ENCODE peak calls at places on chromosomes 12 and 14, in five cellular contexts. K is IMR-90, S is A549, E is K562, P is HepG2. O is an unnamed sample.

GRCh38 chr12:64450711-64451486 is 1.0 kb upstream of the TBK1 start:
- DNase-seq in K (peak), S (no peak), E (no peak), P (peak), O (no peak)

GRCh38 chr12:126218697-126219096 is 1153.5 kb downstream of the AACS start:
- DNase-seq in K (no peak), S (no peak), E (no peak), P (no peak), O (no peak)

GRCh38 chr12:89882051-89882450 is 173.4 kb upstream of the ATP2B1 start:
- DNase-seq in K (peak), S (no peak), E (no peak), P (no peak), O (no peak)

GRCh38 chr12:126953365-126953889 is 1313.5 kb upstream of the TMEM132C start:
- DNase-seq in K (no peak), S (no peak), E (no peak), P (no peak), O (no peak)

GRCh38 chr14:96565811-96566210 is 63.6 kb downstream of the PAPOLA start:
- DNase-seq in K (no peak), S (no peak), E (no peak), P (no peak), O (no peak)

GRCh38 chr12:22459872-22460490 is 84.4 kb downstream of the C2CD5 start:
- DNase-seq in K (peak), S (peak), E (peak), P (peak), O (peak)

GRCh38 chr14:89721991-89722390 is 232.5 kb downstream of the EFCAB11 start:
- DNase-seq in K (no peak), S (no peak), E (no peak), P (no peak), O (no peak)

GRCh38 chr14:103909531-103910261 is 18.6 kb upstream of the TDRD9 start:
- DNase-seq in K (no peak), S (no peak), E (no peak), P (no peak), O (no peak)

GRCh38 chr12:56542164-56542563 is 20.5 kb downstream of the RBMS2 start:
- DNase-seq in K (no peak), S (no peak), E (no peak), P (no peak), O (no peak)

GRCh38 chr14:63852817-63853730 is at the start of gene SYNE2:
- DNase-seq in K (peak), S (peak), E (peak), P (peak), O (no peak)
- TF ChIP-seq CEBPB in K (no peak), S (no peak), E (no peak), P (no peak), O (no peak)

GRCh38 chr14:100466111-100466856 is 120.9 kb downstream of the BEGAIN start:
- DNase-seq in K (no peak), S (no peak), E (no peak), P (no peak), O (no peak)
- TF ChIP-seq CEBPB in K (no peak), S (no peak), E (no peak), P (no peak), O (no peak)

DNA sequence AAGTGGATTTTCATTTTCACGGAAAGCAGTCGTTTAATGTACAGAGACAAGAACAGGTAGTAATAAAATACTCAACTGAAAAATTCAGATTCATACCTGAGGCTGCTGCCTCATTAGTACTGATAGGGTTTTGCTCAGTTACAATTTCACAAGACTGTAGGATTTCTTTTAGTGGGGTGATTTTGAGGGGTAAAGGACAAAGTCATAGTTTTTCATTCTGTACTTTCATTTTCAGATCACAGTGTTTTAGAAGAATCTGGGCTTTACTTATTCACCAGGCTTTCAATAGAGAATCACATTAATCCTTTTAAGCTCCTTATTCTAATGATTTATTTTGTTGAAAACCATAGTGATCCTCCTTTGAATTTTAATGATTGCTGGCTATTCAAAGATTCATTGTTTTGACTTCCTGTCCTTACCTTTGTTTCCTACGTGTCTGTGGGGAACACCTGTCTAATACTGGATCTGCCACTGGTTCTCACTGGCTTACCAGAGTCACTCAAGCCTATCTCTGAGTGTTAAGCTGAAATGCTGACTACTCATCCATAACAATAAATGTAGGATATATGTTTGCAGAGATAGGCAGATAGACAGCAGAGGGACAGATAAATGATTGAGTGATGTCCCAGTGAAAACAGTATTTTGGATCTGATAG is 243.8 kb upstream of the NPAS3 start:
- DNase-seq in K (no peak), S (no peak), E (no peak), P (no peak), O (no peak)
- TF ChIP-seq CEBPB in K (no peak), S (no peak), E (no peak), P (no peak), O (no peak)

GRCh38 chr12:96906498-96906848 is 584 bp upstream of the NEDD1 start:
- DNase-seq in K (no peak), S (peak), E (no peak), P (no peak), O (no peak)

GRCh38 chr12:96906849-96907664 is at the start of gene NEDD1:
- DNase-seq in K (peak), S (peak), E (peak), P (peak), O (peak)

GRCh38 chr12:96901175-96901574 is 5.9 kb upstream of the NEDD1 start:
- DNase-seq in K (no peak), S (no peak), E (no peak), P (no peak), O (no peak)

GRCh38 chr12:96907681-96908163 is 665 bp downstream of the NEDD1 start:
- DNase-seq in K (peak), S (peak), E (peak), P (peak), O (no peak)

GRCh38 chr12:96902076-96902475 is 5.0 kb upstream of the NEDD1 start:
- DNase-seq in K (no peak), S (peak), E (no peak), P (no peak), O (no peak)
- TF ChIP-seq CEBPB in K (peak), S (no peak), E (peak), P (peak), O (no peak)

GRCh38 chr12:129928643-129929042 is 24.8 kb upstream of the TMEM132D start:
- DNase-seq in K (no peak), S (no peak), E (no peak), P (no peak), O (no peak)
- TF ChIP-seq CEBPB in K (no peak), S (no peak), E (no peak), P (no peak), O (no peak)

GRCh38 chr14:99028041-99028440 is 244.0 kb downstream of the BCL11B start:
- DNase-seq in K (no peak), S (no peak), E (no peak), P (no peak), O (no peak)
- TF ChIP-seq CEBPB in K (no peak), S (no peak), E (no peak), P (no peak), O (no peak)

GRCh38 chr12:575948-576612 is 87.2 kb downstream of the NINJ2 start:
- DNase-seq in K (peak), S (peak), E (peak), P (peak), O (peak)
- TF ChIP-seq CEBPB in K (no peak), S (no peak), E (no peak), P (no peak), O (no peak)